ENCODE peak calls at places on chromosome 16, in six cellular contexts. G, Z, F, D, M and J are unnamed samples.

GRCh38 chr16:31452631-31453106 is 6.6 kb upstream of the ARMC5 start:
- DNase-seq in G (no peak), Z (peak; percentile 34), F (no peak), D (peak; percentile 82), M (no peak), J (no peak)

GRCh38 chr16:57824880-57825279 is 22.6 kb upstream of the KIFC3 start:
- DNase-seq in G (no peak), Z (no peak), F (peak; percentile 84), D (no peak), M (no peak), J (no peak)

GRCh38 chr16:63617047-63617989 is 1504.5 kb downstream of the CDH11 start:
- DNase-seq in G (no peak), Z (peak; percentile 59), F (no peak), D (peak; percentile 11), M (peak; percentile 17), J (peak; percentile 9)

GRCh38 chr16:73036074-73036826 is 11.7 kb downstream of the ZFHX3 start:
- DNase-seq in G (no peak), Z (no peak), F (no peak), D (no peak), M (no peak), J (no peak)

GRCh38 chr16:1613240-1613639 is 1.1 kb downstream of the CRAMP1 start:
- DNase-seq in G (no peak), Z (no peak), F (no peak), D (peak; percentile 19), M (no peak), J (no peak)

GRCh38 chr16:87740441-87740840 is 25.3 kb downstream of the KLHDC4 start:
- DNase-seq in G (no peak), Z (no peak), F (no peak), D (no peak), M (no peak), J (no peak)

GRCh38 chr16:57245472-57246113 is 534 bp downstream of the ARL2BP start:
- DNase-seq in G (no peak), Z (no peak), F (peak; percentile 73), D (no peak), M (peak; percentile 56), J (no peak)

GRCh38 chr16:77299395-77299794 is 100.2 kb downstream of the SYCE1L start:
- DNase-seq in G (no peak), Z (no peak), F (no peak), D (no peak), M (no peak), J (no peak)

GRCh38 chr16:86287641-86288201 is 222.6 kb upstream of the FOXF1 start:
- DNase-seq in G (no peak), Z (peak; percentile 34), F (no peak), D (no peak), M (no peak), J (no peak)

GRCh38 chr16:57611184-57611583 is 17.2 kb upstream of the ADGRG1 start:
- DNase-seq in G (no peak), Z (no peak), F (no peak), D (peak; percentile 24), M (peak; percentile 53), J (no peak)

GRCh38 chr16:87708881-87709638 is 56.7 kb downstream of the KLHDC4 start:
- DNase-seq in G (no peak), Z (no peak), F (no peak), D (no peak), M (no peak), J (no peak)

GRCh38 chr16:58010886-58011285 is 9.7 kb downstream of the USB1 start:
- DNase-seq in G (no peak), Z (no peak), F (no peak), D (no peak), M (no peak), J (no peak)

DNA sequence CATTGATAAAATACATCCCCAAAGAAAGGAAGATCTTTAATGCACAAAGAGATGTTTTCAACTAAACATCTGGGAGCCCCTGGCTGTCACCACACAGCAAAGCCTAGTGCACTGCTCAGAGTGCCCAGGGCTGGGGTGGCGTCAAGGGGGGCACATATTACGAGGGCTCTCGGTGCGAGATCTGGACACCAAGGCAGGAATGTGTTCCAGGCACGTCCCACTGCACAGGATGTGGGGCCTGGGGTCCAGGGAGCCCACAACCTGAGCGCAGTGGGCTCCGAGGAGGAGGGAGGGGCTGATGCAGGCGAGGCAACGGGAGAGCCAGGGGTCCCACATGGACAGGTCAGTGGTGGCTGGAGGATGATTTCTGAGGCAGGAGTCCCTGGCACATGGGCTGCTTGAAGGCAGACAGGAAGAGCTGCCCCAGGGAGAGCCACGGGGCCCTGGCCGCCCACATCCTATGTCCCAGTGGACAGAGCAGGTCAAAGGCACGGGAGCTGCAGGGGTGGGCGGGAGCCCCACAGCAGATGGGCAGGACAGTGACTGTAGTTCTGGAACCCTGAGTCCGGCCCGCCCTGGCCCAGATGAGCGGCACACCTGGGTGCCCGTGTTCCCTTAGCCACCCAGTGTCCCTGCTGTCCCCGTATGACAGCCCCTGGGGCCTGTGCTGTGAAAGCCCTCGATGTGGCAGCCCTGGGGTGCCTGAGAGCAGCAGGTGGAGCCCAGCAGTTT is 56.4 kb downstream of the ZNF778 start:
- DNase-seq in G (no peak), Z (no peak), F (no peak), D (no peak), M (no peak), J (no peak)
- H3K36me3 ChIP-seq in G (peaks cover 100% of the 10 kb centered on the region), Z (no peaks in the 10 kb centered on the region), F (peaks cover 100% of the 10 kb centered on the region), D (peaks cover 95% of the 10 kb centered on the region), M (peaks cover 25% of the 10 kb centered on the region), J (peaks cover 90% of the 10 kb centered on the region)

DNA sequence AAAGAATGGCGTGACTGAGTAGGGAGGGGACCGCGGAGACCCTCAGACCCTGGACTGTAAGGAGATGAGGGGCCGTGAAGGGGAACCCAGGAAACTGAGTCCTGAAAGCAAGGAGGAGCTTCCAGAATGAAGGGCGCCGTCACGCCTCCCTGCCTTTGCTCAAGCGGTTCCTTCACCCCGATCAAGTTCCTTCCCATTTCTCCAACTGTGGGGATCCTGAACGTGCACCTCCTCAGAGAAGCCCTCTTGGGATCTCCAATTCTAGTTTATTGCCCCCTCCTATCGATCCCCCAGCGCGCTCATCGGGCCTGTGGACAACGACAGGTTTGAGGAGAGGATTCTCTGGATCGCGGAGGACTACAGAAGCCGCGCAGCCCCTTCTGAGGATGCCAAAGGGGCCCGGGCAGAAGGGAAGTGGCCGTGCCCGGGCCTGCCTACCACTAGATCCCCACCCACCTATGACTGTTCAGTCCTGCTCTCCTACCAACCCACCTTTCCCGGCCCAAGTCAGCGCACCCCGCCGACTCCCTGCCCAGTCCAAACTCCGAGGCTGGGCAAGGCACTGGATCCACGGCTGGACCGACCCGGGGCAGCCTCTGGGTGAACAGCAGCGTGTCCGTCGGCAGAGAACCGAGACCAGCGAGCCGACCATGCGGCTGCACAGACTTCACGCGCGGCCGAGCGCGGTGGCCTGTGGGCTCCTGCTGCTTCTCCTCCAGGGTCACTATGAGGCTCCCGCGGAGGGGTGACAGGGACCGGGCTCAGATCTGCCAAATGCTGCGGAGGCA is 12.8 kb upstream of the CES3 start:
- DNase-seq in G (no peak), Z (peak; percentile 82), F (no peak), D (no peak), M (no peak), J (no peak)
- H3K4me3 ChIP-seq in G (peak overlapping the region; percentile 55), Z (peak overlapping the region; percentile 19), F (peak overlapping the region; percentile 59), D (peak overlapping the region; percentile 33), M (no peak overlapping the region), J (peak overlapping the region; percentile 56)

GRCh38 chr16:74637742-74638453 is 28.8 kb downstream of the RFWD3 start:
- DNase-seq in G (no peak), Z (no peak), F (no peak), D (no peak), M (peak; percentile 28), J (no peak)
- H3K36me3 ChIP-seq in G (peaks cover 99% of the 10 kb centered on the region), Z (no peaks in the 10 kb centered on the region), F (peaks cover 98% of the 10 kb centered on the region), D (peaks cover 92% of the 10 kb centered on the region), M (no peaks in the 10 kb centered on the region), J (peaks cover 83% of the 10 kb centered on the region)

GRCh38 chr16:50549561-50549915 is 1.3 kb downstream of the NKD1 start:
- DNase-seq in G (no peak), Z (no peak), F (no peak), D (no peak), M (no peak), J (no peak)
- H3K4me3 ChIP-seq in G (peak overlapping the region; percentile 89), Z (no peak overlapping the region), F (peak overlapping the region; percentile 72), D (no peak overlapping the region), M (no peak overlapping the region), J (no peak overlapping the region)

GRCh38 chr16:48603647-48604376 is 6.2 kb downstream of the N4BP1 start:
- DNase-seq in G (no peak), Z (no peak), F (no peak), D (no peak), M (no peak), J (no peak)
- H3K36me3 ChIP-seq in G (no peaks in the 10 kb centered on the region), Z (no peaks in the 10 kb centered on the region), F (no peaks in the 10 kb centered on the region), D (peaks cover 8% of the 10 kb centered on the region), M (no peaks in the 10 kb centered on the region), J (peaks cover 3% of the 10 kb centered on the region)

GRCh38 chr16:11909653-11910551 is 5.9 kb downstream of the GSPT1 start:
- DNase-seq in G (no peak), Z (no peak), F (no peak), D (no peak), M (no peak), J (no peak)
- H3K4me3 ChIP-seq in G (no peak overlapping the region), Z (no peak overlapping the region), F (no peak overlapping the region), D (no peak overlapping the region), M (no peak overlapping the region), J (no peak overlapping the region)

DNA sequence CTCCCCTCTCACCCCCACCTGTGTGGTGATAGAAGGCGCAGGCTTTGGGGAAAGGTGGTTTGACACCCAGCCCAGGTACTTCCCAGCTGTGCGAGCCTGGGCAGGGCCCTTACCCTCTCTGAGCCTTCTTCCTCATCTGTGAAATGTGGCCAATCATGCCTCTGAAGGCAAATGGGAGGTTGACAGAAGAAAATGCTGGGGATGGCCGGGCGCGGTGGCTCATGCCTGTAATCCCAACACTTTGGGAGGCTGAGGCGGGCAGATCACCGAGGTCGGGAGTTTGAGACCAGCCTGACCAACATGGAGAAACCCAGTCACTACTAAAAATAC is 43.7 kb downstream of the CRISPLD2 start:
- DNase-seq in G (no peak), Z (no peak), F (no peak), D (no peak), M (no peak), J (no peak)
- H3K36me3 ChIP-seq in G (peaks cover 71% of the 10 kb centered on the region), Z (no peaks in the 10 kb centered on the region), F (peaks cover 31% of the 10 kb centered on the region), D (no peaks in the 10 kb centered on the region), M (no peaks in the 10 kb centered on the region), J (no peaks in the 10 kb centered on the region)

GRCh38 chr16:52407778-52408177 is 139.2 kb downstream of the TOX3 start:
- DNase-seq in G (no peak), Z (no peak), F (no peak), D (no peak), M (no peak), J (no peak)
- H3K4me3 ChIP-seq in G (no peak overlapping the region), Z (no peak overlapping the region), F (no peak overlapping the region), D (no peak overlapping the region), M (no peak overlapping the region), J (no peak overlapping the region)